ENCODE peak calls at places on chromosomes 2 and 18, in seven cellular contexts. B, X, S, W, Z, H and R are unnamed samples.

GRCh38 chr18:58135806-58136331 is 91.8 kb downstream of the NEDD4L start:
- DNase-seq in B (peak), X (peak), S (peak), W (peak), Z (peak), H (peak), R (peak)

GRCh38 chr2:149037851-149038250 is 648 bp upstream of the LYPD6B start:
- DNase-seq in B (no peak), X (no peak), S (no peak), W (peak), Z (no peak), H (no peak), R (no peak)

GRCh38 chr2:231197741-231198290 is 615 bp upstream of the ARMC9 start:
- DNase-seq in B (no peak), X (no peak), S (peak), W (no peak), Z (no peak), H (no peak), R (no peak)

GRCh38 chr2:206716607-206717006 is 1.6 kb downstream of the DYTN start:
- DNase-seq in B (no peak), X (no peak), S (no peak), W (no peak), Z (no peak), H (no peak), R (no peak)

GRCh38 chr18:59345556-59345955 is 13.5 kb downstream of the LMAN1 start:
- DNase-seq in B (no peak), X (peak), S (no peak), W (no peak), Z (no peak), H (no peak), R (peak)

GRCh38 chr2:72350852-72351251 is 203.2 kb upstream of the CYP26B1 start:
- DNase-seq in B (no peak), X (no peak), S (peak), W (no peak), Z (peak), H (no peak), R (no peak)

GRCh38 chr2:134014196-134014960 is 239.5 kb upstream of the MGAT5 start:
- DNase-seq in B (no peak), X (peak), S (no peak), W (no peak), Z (no peak), H (no peak), R (peak)

GRCh38 chr2:79369127-79369526 is 143.7 kb upstream of the CTNNA2 start:
- DNase-seq in B (no peak), X (no peak), S (no peak), W (no peak), Z (no peak), H (no peak), R (no peak)

DNA sequence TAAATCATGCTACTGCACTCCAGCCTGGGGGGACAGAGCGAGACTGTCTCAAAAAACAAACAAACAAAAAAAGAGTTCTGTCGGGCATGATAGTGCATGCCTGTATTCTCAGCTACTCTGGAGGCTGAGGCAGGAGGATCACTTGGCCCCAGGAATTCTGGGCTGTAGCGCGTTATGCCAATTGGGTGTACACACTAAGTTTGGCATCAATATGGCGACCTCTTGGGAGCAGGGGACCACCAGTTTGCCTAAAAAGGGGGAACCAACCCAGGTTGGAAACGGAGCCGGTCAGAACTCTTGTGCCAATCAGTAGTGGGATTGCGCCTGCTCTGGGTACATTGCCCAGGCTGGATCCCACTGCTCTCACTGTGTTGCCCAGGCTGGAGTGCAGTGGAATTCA is 49.7 kb downstream of the SDC1 start:
- DNase-seq in B (no peak), X (no peak), S (no peak), W (peak), Z (no peak), H (no peak), R (no peak)
- H3K23ac ChIP-seq in B (no peak), X (no peak), S (no peak), W (no peak), Z (no peak), H (no peak), R (no peak)

GRCh38 chr2:105741216-105741615 is 3.5 kb upstream of the NCK2 start:
- DNase-seq in B (no peak), X (no peak), S (no peak), W (no peak), Z (no peak), H (no peak), R (no peak)

GRCh38 chr2:105738658-105739051 is 6.1 kb upstream of the NCK2 start:
- DNase-seq in B (no peak), X (no peak), S (no peak), W (no peak), Z (no peak), H (no peak), R (no peak)

GRCh38 chr2:105741617-105742016 is 3.1 kb upstream of the NCK2 start:
- DNase-seq in B (no peak), X (no peak), S (no peak), W (no peak), Z (no peak), H (no peak), R (no peak)

GRCh38 chr2:105739408-105739807 is 5.3 kb upstream of the NCK2 start:
- DNase-seq in B (no peak), X (no peak), S (no peak), W (no peak), Z (no peak), H (no peak), R (no peak)

DNA sequence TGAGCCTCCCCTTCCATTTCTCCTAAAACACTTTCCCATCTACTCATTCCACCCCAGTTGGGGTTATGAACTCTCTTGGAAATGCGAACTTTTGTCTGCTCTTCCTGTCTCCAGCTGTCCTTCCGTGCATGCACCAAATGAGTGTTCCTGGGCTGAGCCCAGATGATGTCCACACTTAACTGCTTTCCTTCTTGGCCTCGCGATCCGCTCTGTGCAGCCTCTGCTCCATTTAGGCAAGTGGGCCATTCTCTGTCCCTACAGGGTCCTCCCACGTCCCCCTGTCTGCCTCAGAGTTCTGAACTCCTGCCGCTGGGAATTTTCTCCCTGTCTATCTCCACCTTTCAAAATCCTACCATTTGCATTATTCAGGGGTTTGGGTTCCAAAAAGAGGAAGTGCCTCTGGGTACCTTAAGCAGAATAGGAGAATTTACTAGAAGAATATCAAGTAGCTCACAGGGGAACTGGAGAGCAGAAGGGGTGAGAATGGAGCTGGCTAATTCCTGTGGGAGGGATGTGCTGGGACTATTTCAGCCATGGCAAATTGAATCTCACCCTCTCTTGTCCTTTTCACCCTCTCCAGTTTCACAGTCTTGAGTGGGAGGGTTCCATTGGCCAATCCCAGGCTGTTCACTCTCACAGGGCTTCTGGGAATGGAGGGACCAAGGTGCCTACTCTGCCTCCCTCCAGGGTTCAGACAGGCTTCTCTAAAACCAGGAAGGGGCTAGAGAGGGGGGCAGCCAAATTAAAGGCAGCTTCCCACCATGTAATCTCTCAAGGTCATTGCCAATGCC is 4.6 kb upstream of the NCK2 start:
- DNase-seq in B (no peak), X (no peak), S (no peak), W (no peak), Z (no peak), H (no peak), R (no peak)
- H3K27ac ChIP-seq in B (no peak), X (no peak), S (no peak), W (no peak), Z (no peak), H (no peak), R (no peak)

GRCh38 chr2:109433926-109434325 is 179.8 kb downstream of the SEPTIN10 start:
- DNase-seq in B (no peak), X (no peak), S (no peak), W (no peak), Z (no peak), H (no peak), R (no peak)

GRCh38 chr2:109434351-109434750 is 179.4 kb downstream of the SEPTIN10 start:
- DNase-seq in B (no peak), X (no peak), S (no peak), W (no peak), Z (no peak), H (no peak), R (peak)

GRCh38 chr2:109429711-109430265 is 184.0 kb downstream of the SEPTIN10 start:
- DNase-seq in B (no peak), X (no peak), S (no peak), W (no peak), Z (no peak), H (no peak), R (no peak)

GRCh38 chr2:109433486-109433885 is 180.3 kb downstream of the SEPTIN10 start:
- DNase-seq in B (no peak), X (no peak), S (no peak), W (no peak), Z (no peak), H (no peak), R (no peak)

DNA sequence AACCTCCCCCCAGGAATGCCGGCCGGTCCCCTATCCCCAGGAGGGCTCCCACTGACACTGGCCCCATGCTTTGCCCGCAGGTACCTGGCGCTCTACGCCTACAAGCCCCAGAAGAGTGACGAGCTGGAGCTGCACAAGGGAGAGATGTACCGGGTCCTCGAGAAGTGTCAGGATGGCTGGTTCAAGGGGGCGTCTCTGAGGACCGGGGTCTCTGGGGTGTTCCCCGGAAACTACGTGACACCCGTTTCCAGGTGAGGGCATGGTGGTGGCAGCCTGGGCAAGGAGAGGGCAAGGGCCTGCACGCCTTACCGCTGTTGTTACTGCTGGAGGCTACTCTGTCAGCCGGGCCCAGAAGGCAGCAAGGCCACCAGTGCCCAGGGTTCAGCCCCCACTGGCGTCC is 181.3 kb downstream of the SEPTIN10 start:
- DNase-seq in B (no peak), X (no peak), S (no peak), W (no peak), Z (no peak), H (no peak), R (no peak)
- H3K4ac ChIP-seq in B (no peak), X (no peak), S (no peak), W (no peak), Z (no peak), H (no peak), R (no peak)

GRCh38 chr2:102000813-102001766 is 9.3 kb downstream of the IL1R2 start:
- DNase-seq in B (no peak), X (no peak), S (no peak), W (no peak), Z (no peak), H (no peak), R (no peak)

GRCh38 chr2:102000012-102000411 is 8.3 kb downstream of the IL1R2 start:
- DNase-seq in B (no peak), X (no peak), S (no peak), W (no peak), Z (no peak), H (no peak), R (peak)

GRCh38 chr2:102001767-102002142 is 10.0 kb downstream of the IL1R2 start:
- DNase-seq in B (no peak), X (no peak), S (no peak), W (no peak), Z (no peak), H (no peak), R (peak)

GRCh38 chr2:102003696-102004095 is 11.9 kb downstream of the IL1R2 start:
- DNase-seq in B (no peak), X (no peak), S (no peak), W (no peak), Z (no peak), H (no peak), R (peak)

DNA sequence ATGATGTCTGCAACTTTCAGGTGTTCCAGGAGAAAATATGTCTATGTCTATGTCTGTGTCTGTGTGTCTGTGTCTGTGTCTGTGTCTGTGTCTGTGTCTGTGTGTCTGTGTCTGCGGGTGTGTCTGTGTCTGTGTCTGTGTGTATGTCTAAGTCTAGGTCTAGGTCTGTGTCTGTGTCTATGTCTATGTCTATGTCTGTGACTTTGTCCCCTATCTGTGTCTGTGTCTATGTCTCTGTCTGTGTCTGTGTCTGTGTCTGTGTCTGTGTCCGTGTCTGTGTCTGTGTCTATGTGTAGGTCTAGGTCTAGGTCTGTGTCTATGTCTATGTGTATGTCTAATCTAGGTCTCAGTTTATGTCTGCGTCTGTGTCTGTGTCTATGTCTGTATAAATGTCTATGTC is 10.5 kb downstream of the IL1R2 start:
- DNase-seq in B (no peak), X (no peak), S (no peak), W (no peak), Z (no peak), H (no peak), R (no peak)
- H3K23ac ChIP-seq in B (no peak), X (no peak), S (no peak), W (no peak), Z (no peak), H (no peak), R (no peak)

GRCh38 chr2:66872926-66873714 is 438.2 kb downstream of the MEIS1 start:
- DNase-seq in B (peak), X (no peak), S (no peak), W (no peak), Z (no peak), H (no peak), R (no peak)

GRCh38 chr2:66869076-66869475 is 434.2 kb downstream of the MEIS1 start:
- DNase-seq in B (peak), X (peak), S (no peak), W (no peak), Z (no peak), H (no peak), R (no peak)

GRCh38 chr2:66874411-66874810 is 439.5 kb downstream of the MEIS1 start:
- DNase-seq in B (peak), X (peak), S (no peak), W (no peak), Z (no peak), H (no peak), R (no peak)

GRCh38 chr2:66875941-66876462 is 441.1 kb downstream of the MEIS1 start:
- DNase-seq in B (no peak), X (peak), S (no peak), W (no peak), Z (no peak), H (no peak), R (no peak)

GRCh38 chr2:66872056-66872821 is 437.3 kb downstream of the MEIS1 start:
- DNase-seq in B (peak), X (peak), S (no peak), W (no peak), Z (no peak), H (no peak), R (peak)
- H3K27ac ChIP-seq in B (no peak), X (peak), S (no peak), W (no peak), Z (no peak), H (no peak), R (no peak)

GRCh38 chr2:84785950-84786349 is 94.9 kb downstream of the TRABD2A start:
- DNase-seq in B (no peak), X (no peak), S (no peak), W (no peak), Z (no peak), H (no peak), R (no peak)
- H3K4ac ChIP-seq in B (no peak), X (no peak), S (no peak), W (no peak), Z (no peak), H (no peak), R (no peak)

DNA sequence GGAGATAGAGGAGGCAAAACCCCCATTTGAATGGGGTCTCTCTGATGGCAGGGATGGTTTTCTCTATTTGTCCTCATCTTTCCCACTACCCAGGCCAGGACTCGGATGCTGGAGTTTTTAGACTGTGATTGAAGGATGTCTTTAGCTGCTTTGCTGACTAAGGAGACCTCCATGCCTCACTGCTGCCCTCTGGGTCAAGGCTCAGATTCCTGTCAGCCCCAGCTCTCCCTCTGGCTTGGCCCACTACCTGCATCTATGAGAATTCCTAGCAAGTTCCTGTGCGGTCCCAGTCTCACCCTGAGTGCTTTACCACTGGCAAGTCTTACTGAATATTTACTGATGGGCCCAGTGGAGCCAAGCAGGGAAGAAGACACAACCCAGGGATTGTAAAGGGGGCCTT is 184.0 kb downstream of the CELF4 start:
- DNase-seq in B (no peak), X (no peak), S (peak), W (peak), Z (no peak), H (no peak), R (peak)
- H3K23ac ChIP-seq in B (no peak), X (no peak), S (no peak), W (no peak), Z (no peak), H (no peak), R (no peak)

GRCh38 chr2:150907466-150907865 is 354.2 kb downstream of the RBM43 start:
- DNase-seq in B (no peak), X (no peak), S (no peak), W (no peak), Z (no peak), H (no peak), R (no peak)

GRCh38 chr2:150909090-150909489 is 352.6 kb downstream of the RBM43 start:
- DNase-seq in B (no peak), X (no peak), S (no peak), W (no peak), Z (no peak), H (no peak), R (no peak)

GRCh38 chr2:150916434-150916833 is 345.2 kb downstream of the RBM43 start:
- DNase-seq in B (no peak), X (no peak), S (peak), W (no peak), Z (no peak), H (no peak), R (no peak)

GRCh38 chr2:150909613-150910012 is 352.1 kb downstream of the RBM43 start:
- DNase-seq in B (no peak), X (no peak), S (peak), W (no peak), Z (no peak), H (no peak), R (no peak)

GRCh38 chr2:150911766-150912280 is 349.8 kb downstream of the RBM43 start:
- DNase-seq in B (peak), X (peak), S (peak), W (peak), Z (no peak), H (no peak), R (peak)
- H3K27ac ChIP-seq in B (no peak), X (peak), S (no peak), W (no peak), Z (no peak), H (no peak), R (no peak)

GRCh38 chr18:77073336-77074093 is 59.1 kb downstream of the MBP start:
- DNase-seq in B (no peak), X (no peak), S (no peak), W (no peak), Z (no peak), H (no peak), R (no peak)
- H3K4ac ChIP-seq in B (no peak), X (peak), S (no peak), W (no peak), Z (no peak), H (no peak), R (no peak)

GRCh38 chr18:9559253-9559652 is 55.1 kb downstream of the PPP4R1 start:
- DNase-seq in B (no peak), X (no peak), S (no peak), W (no peak), Z (no peak), H (no peak), R (no peak)

GRCh38 chr18:9561774-9562173 is 52.6 kb downstream of the PPP4R1 start:
- DNase-seq in B (no peak), X (no peak), S (no peak), W (no peak), Z (no peak), H (no peak), R (no peak)

GRCh38 chr18:9562584-9562983 is 51.8 kb downstream of the PPP4R1 start:
- DNase-seq in B (no peak), X (peak), S (no peak), W (no peak), Z (no peak), H (no peak), R (no peak)

GRCh38 chr18:9565407-9565806 is 49.0 kb downstream of the PPP4R1 start:
- DNase-seq in B (no peak), X (no peak), S (no peak), W (no peak), Z (no peak), H (no peak), R (no peak)

DNA sequence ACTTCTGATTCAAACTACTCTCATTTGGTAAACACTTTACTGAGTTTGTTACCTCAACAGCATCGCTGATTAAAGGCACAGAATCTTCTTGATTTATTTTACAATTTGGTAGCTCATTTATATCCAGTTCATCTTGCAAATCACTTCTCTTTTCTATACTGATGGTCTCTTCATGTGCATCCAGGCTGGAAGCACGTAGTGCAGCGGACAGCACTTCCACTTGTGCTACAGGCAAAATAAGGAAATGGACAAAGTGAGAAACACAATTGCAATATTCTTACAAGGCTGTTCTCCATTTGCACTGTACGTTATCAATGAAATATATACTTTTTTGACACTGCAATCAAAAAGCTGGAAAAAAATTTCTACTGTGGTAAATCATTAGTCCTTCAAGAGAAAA is 51.0 kb downstream of the PPP4R1 start:
- DNase-seq in B (no peak), X (no peak), S (no peak), W (no peak), Z (no peak), H (no peak), R (no peak)
- H3K23ac ChIP-seq in B (no peak), X (no peak), S (no peak), W (no peak), Z (no peak), H (no peak), R (no peak)